ENCODE peak calls at places on chromosomes 13 and 19, in five cellular contexts. K is breast epithelium; R is stimulated activated CD8-positive, alpha-beta memory T cell treated with anti-CD3 and anti-CD28 coated beads, Interleukin-7, amount 100 ng/mL, for 4 hours; X is hepatocyte; N is DMS153. O is an unnamed sample.

GRCh38 chr19:11196406-11197287 is 698 bp downstream of the KANK2 start:
- DNase-seq in R (no peak), K (no peak), N (no peak), X (peak; percentile 72), O (peak; percentile 63)

GRCh38 chr19:49690656-49691242 is at the start of gene CPT1C:
- DNase-seq in R (no peak), X (peak; percentile 82), K (peak; percentile 83), N (peak; percentile 84), O (peak; percentile 92)

GRCh38 chr19:39390460-39390758 is 497 bp downstream of the PAF1 start:
- DNase-seq in X (peak; percentile 91), R (no peak), K (peak; percentile 74), N (peak; percentile 71), O (peak; percentile 93)

GRCh38 chr19:9936151-9937000 is at the start of gene OLFM2:
- DNase-seq in R (peak; percentile 42), X (peak; percentile 76), K (no peak), N (no peak), O (no peak)

GRCh38 chr13:93857126-93857525 is 622.4 kb downstream of the DCT start:
- DNase-seq in N (no peak), K (no peak), X (no peak), R (no peak), O (no peak)

GRCh38 chr13:79869326-79869725 is 388.4 kb downstream of the NDFIP2 start:
- DNase-seq in R (no peak), K (no peak), N (peak; percentile 53), X (peak; percentile 65), O (peak; percentile 72)

GRCh38 chr19:48249502-48250014 is 6.2 kb downstream of the CARD8 start:
- DNase-seq in R (peak; percentile 66), K (no peak), X (no peak), N (no peak), O (no peak)

GRCh38 chr19:38035515-38036495 is 128.8 kb downstream of the SIPA1L3 start:
- DNase-seq in X (no peak), K (no peak), N (no peak), R (no peak), O (no peak)

GRCh38 chr19:44579663-44580365 is 33.5 kb upstream of the IGSF23 start:
- DNase-seq in K (no peak), R (no peak), N (no peak), X (no peak), O (no peak)

GRCh38 chr13:43284162-43284561 is 260.8 kb downstream of the DNAJC15 start:
- DNase-seq in N (no peak), K (no peak), R (no peak), X (no peak), O (no peak)

GRCh38 chr13:100044936-100045335 is 44.0 kb upstream of the PCCA start:
- DNase-seq in N (no peak), K (no peak), X (no peak), R (no peak), O (no peak)

GRCh38 chr19:4069331-4069959 is 2.7 kb upstream of the ZBTB7A start:
- DNase-seq in N (no peak), K (no peak), R (no peak), X (no peak), O (no peak)

GRCh38 chr19:48484247-48484893 is 15.2 kb downstream of the CYTH2 start:
- DNase-seq in R (no peak), X (no peak), N (no peak), K (no peak), O (no peak)

GRCh38 chr19:10773969-10774368 is 56.1 kb downstream of the DNM2 start:
- DNase-seq in N (no peak), X (no peak), R (no peak), K (no peak), O (peak; percentile 50)

GRCh38 chr19:46659151-46660007 is 1.6 kb downstream of the DACT3 start:
- DNase-seq in N (no peak), R (no peak), K (no peak), X (peak; percentile 61), O (peak; percentile 47)

GRCh38 chr19:4584670-4585460 is 25.4 kb upstream of the SEMA6B start:
- DNase-seq in R (no peak), N (no peak), X (no peak), K (no peak), O (peak; percentile 78)

GRCh38 chr13:71787461-71787860 is 79.5 kb downstream of the DACH1 start:
- DNase-seq in R (no peak), N (no peak), K (no peak), X (peak; percentile 4), O (no peak)

GRCh38 chr13:20891768-20892167 is 10.8 kb downstream of the XPO4 start:
- DNase-seq in R (no peak), K (no peak), N (no peak), X (no peak), O (no peak)

GRCh38 chr13:43023244-43023931 is at the start of gene DNAJC15:
- DNase-seq in K (peak; percentile 66), R (peak; percentile 72), N (no peak), X (peak; percentile 14), O (peak; percentile 91)

O was measured in DMS53.